ENCODE peak calls at places on chromosomes 11 and 22, in four cellular contexts. One of them, this sample, is unnamed. For H3K4me1, the result is how much of the 10 kb centered on the place peaks cover.

GRCh38 chr11:69138265-69138664 is 17.5 kb upstream of the SMIM38 start:
- DNase-seq in right atrium auricular region: no peak
- DNase-seq in MM.1S: no peak
- DNase-seq in cardiac muscle cell: peak
- DNase-seq in this sample: no peak

GRCh38 chr22:22068657-22069056 is 86.1 kb upstream of the TOP3B start:
- DNase-seq in MM.1S: no peak
- DNase-seq in right atrium auricular region: no peak
- DNase-seq in cardiac muscle cell: no peak
- DNase-seq in this sample: no peak

GRCh38 chr22:44182591-44183588 is 2.2 kb downstream of the PARVG start:
- DNase-seq in right atrium auricular region: peak
- DNase-seq in MM.1S: no peak
- DNase-seq in cardiac muscle cell: no peak
- DNase-seq in this sample: peak

GRCh38 chr22:30492144-30492543 is 13.4 kb downstream of the SEC14L4 start:
- DNase-seq in right atrium auricular region: no peak
- DNase-seq in MM.1S: no peak
- DNase-seq in cardiac muscle cell: no peak
- DNase-seq in this sample: no peak

GRCh38 chr11:73347067-73347466 is 29.1 kb upstream of the RELT start:
- DNase-seq in MM.1S: no peak
- DNase-seq in cardiac muscle cell: no peak
- DNase-seq in right atrium auricular region: no peak
- DNase-seq in this sample: no peak

GRCh38 chr22:33513388-33514336 is 406.6 kb downstream of the LARGE1 start:
- DNase-seq in right atrium auricular region: no peak
- DNase-seq in cardiac muscle cell: peak
- DNase-seq in MM.1S: no peak
- DNase-seq in this sample: no peak

GRCh38 chr11:130706572-130706971 is 209.7 kb downstream of the SNX19 start:
- DNase-seq in MM.1S: no peak
- DNase-seq in cardiac muscle cell: peak
- DNase-seq in right atrium auricular region: no peak
- DNase-seq in this sample: no peak

GRCh38 chr11:9264381-9265210 is 554 bp downstream of the DENND5A start:
- DNase-seq in MM.1S: no peak
- DNase-seq in right atrium auricular region: peak
- DNase-seq in cardiac muscle cell: peak
- DNase-seq in this sample: no peak

GRCh38 chr11:16788141-16789060 is 50.0 kb downstream of the C11orf58 start:
- DNase-seq in MM.1S: peak
- DNase-seq in right atrium auricular region: no peak
- DNase-seq in cardiac muscle cell: peak
- DNase-seq in this sample: peak

GRCh38 chr11:12556788-12557384 is 117.3 kb upstream of the TEAD1 start:
- DNase-seq in MM.1S: no peak
- DNase-seq in right atrium auricular region: peak
- DNase-seq in cardiac muscle cell: peak
- DNase-seq in this sample: no peak

GRCh38 chr22:22703715-22704114 is 59.3 kb downstream of the GGTLC2 start:
- DNase-seq in cardiac muscle cell: peak
- DNase-seq in MM.1S: no peak
- DNase-seq in right atrium auricular region: no peak
- DNase-seq in this sample: no peak

GRCh38 chr11:57154718-57155117 is 27.0 kb upstream of the LRRC55 start:
- DNase-seq in MM.1S: no peak
- DNase-seq in right atrium auricular region: no peak
- DNase-seq in cardiac muscle cell: peak
- DNase-seq in this sample: no peak

GRCh38 chr22:50520826-50521453 is 4.5 kb downstream of the SCO2 start:
- DNase-seq in MM.1S: no peak
- DNase-seq in cardiac muscle cell: no peak
- DNase-seq in right atrium auricular region: no peak
- DNase-seq in this sample: no peak

GRCh38 chr11:3106736-3107524 is 49.7 kb upstream of the CARS1 start:
- DNase-seq in right atrium auricular region: no peak
- DNase-seq in MM.1S: no peak
- DNase-seq in cardiac muscle cell: no peak
- DNase-seq in this sample: no peak

DNA sequence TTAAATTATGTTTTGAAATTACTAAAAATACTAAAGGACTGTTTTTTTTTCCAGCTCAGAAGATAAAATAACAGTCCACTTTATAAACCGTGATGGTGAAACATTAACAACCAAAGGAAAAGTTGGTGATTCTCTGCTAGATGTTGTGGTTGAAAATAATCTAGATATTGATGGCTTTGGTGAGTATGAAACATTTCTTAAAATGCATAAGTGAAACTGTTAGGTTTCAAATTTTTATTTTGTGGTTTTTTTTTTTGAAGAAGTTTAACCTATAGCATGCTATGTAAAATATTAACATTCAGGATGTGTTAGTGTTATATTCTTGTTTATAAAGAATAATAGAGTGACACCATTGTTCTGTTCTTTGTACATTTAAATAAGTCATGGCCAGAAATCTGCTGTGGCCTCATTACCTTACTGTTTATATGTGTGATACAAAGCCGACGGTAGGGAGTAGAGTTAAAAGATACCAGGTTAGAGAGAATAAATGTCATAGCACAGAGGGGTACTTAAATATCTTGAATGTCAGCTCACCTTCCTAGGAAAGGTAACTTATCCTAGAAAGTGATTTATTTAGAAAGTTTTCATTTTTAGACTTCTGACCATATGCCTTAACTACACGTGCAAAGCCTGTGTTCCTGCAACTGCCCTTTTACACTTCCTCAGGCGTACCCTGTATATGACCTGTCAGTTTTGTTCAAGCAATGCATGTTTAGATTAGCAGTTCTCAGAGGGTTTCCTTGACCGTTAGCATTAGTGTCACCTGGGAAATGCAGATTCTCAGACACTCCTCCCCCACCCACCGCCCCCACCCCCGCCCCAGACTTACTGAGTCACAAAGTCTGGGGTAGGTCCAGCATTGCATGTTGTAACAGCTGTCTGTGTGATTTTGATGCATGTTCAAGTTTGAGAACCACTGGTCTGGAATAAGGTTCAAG is 6.3 kb downstream of the FDX1 start:
- DNase-seq in cardiac muscle cell: peak
- DNase-seq in MM.1S: no peak
- DNase-seq in right atrium auricular region: no peak
- DNase-seq in this sample: no peak
- H3K27ac ChIP-seq in cardiac muscle cell: no peak
- H3K27ac ChIP-seq in MM.1S: no peak
- H3K27ac ChIP-seq in right atrium auricular region: no peak
- H3K27ac ChIP-seq in this sample: no peak

GRCh38 chr11:43547900-43548381 is 132.6 kb upstream of the HSD17B12 start:
- DNase-seq in MM.1S: no peak
- DNase-seq in right atrium auricular region: no peak
- DNase-seq in cardiac muscle cell: peak
- DNase-seq in this sample: no peak
- H3K4me3 ChIP-seq in MM.1S: no peak
- H3K4me3 ChIP-seq in right atrium auricular region: peak
- H3K4me3 ChIP-seq in cardiac muscle cell: peak
- H3K4me3 ChIP-seq in this sample: no peak

DNA sequence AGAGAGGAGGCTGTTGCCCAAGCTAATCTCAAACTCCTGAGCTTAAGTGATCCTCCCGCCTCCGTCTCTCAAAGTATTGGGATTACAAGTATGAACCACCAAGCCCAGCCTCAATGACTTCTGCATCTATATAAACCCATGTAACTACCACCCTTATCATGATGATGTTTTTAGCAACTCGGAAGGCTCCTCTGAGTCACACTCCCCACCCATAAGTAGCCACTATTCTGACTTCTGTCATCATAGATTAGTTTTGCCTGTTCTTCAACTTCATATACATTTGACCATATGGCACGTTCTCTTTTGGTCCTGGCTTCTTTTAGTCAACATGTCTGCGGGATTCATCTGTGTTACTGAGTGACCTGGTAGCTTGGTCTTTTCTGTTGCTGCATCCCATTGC is 6.4 kb upstream of the FOSL1 start:
- DNase-seq in right atrium auricular region: no peak
- DNase-seq in cardiac muscle cell: no peak
- DNase-seq in MM.1S: no peak
- DNase-seq in this sample: no peak
- H3K4me1 ChIP-seq in right atrium auricular region: under half
- H3K4me1 ChIP-seq in cardiac muscle cell: under half
- H3K4me1 ChIP-seq in MM.1S: under half
- H3K4me1 ChIP-seq in this sample: under half

GRCh38 chr11:110338684-110339083 is 42.3 kb upstream of the RDX start:
- DNase-seq in MM.1S: no peak
- DNase-seq in right atrium auricular region: no peak
- DNase-seq in cardiac muscle cell: no peak
- DNase-seq in this sample: no peak

GRCh38 chr11:110340427-110340826 is 44.0 kb upstream of the RDX start:
- DNase-seq in cardiac muscle cell: no peak
- DNase-seq in MM.1S: no peak
- DNase-seq in right atrium auricular region: peak
- DNase-seq in this sample: no peak

GRCh38 chr11:110337570-110338193 is 41.3 kb upstream of the RDX start:
- DNase-seq in cardiac muscle cell: peak
- DNase-seq in MM.1S: no peak
- DNase-seq in right atrium auricular region: peak
- DNase-seq in this sample: peak

GRCh38 chr11:110336054-110336453 is 39.6 kb upstream of the RDX start:
- DNase-seq in cardiac muscle cell: no peak
- DNase-seq in MM.1S: no peak
- DNase-seq in right atrium auricular region: no peak
- DNase-seq in this sample: no peak

GRCh38 chr11:110339456-110339855 is 43.0 kb upstream of the RDX start:
- DNase-seq in MM.1S: no peak
- DNase-seq in right atrium auricular region: no peak
- DNase-seq in cardiac muscle cell: no peak
- DNase-seq in this sample: no peak
- H3K27ac ChIP-seq in MM.1S: no peak
- H3K27ac ChIP-seq in right atrium auricular region: no peak
- H3K27ac ChIP-seq in cardiac muscle cell: peak
- H3K27ac ChIP-seq in this sample: no peak

GRCh38 chr22:48577014-48577690 is 1250.5 kb downstream of the BRD1 start:
- DNase-seq in cardiac muscle cell: no peak
- DNase-seq in right atrium auricular region: no peak
- DNase-seq in MM.1S: no peak
- DNase-seq in this sample: no peak
- H3K4me3 ChIP-seq in cardiac muscle cell: no peak
- H3K4me3 ChIP-seq in right atrium auricular region: no peak
- H3K4me3 ChIP-seq in MM.1S: no peak
- H3K4me3 ChIP-seq in this sample: no peak

DNA sequence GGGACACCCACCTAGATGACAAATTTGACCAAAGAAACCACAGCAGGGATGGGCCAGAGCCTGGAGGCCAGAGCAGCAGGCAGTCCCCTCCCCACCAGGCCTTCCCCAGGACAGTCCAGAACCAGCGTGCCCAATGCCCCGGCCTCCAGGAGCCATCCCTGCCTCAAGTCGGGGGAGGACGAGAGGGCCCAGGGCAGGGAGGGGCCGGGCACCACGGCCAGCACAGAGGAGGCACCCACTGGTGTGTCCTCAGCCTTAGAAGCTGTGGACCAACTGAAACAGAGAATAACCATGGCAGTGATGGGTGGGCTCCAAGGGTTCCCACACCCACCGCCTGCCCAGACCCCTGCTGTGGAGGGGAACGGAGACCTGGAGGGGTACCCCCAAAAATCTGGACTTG is 28.3 kb upstream of the TCF20 start:
- DNase-seq in MM.1S: no peak
- DNase-seq in right atrium auricular region: no peak
- DNase-seq in cardiac muscle cell: no peak
- DNase-seq in this sample: no peak
- H3K4me1 ChIP-seq in MM.1S: under half
- H3K4me1 ChIP-seq in right atrium auricular region: under half
- H3K4me1 ChIP-seq in cardiac muscle cell: under half
- H3K4me1 ChIP-seq in this sample: half or more

GRCh38 chr22:47398921-47399790 is 636.7 kb downstream of the TBC1D22A start:
- DNase-seq in cardiac muscle cell: no peak
- DNase-seq in right atrium auricular region: no peak
- DNase-seq in MM.1S: no peak
- DNase-seq in this sample: no peak
- H3K27ac ChIP-seq in cardiac muscle cell: no peak
- H3K27ac ChIP-seq in right atrium auricular region: no peak
- H3K27ac ChIP-seq in MM.1S: no peak
- H3K27ac ChIP-seq in this sample: no peak

DNA sequence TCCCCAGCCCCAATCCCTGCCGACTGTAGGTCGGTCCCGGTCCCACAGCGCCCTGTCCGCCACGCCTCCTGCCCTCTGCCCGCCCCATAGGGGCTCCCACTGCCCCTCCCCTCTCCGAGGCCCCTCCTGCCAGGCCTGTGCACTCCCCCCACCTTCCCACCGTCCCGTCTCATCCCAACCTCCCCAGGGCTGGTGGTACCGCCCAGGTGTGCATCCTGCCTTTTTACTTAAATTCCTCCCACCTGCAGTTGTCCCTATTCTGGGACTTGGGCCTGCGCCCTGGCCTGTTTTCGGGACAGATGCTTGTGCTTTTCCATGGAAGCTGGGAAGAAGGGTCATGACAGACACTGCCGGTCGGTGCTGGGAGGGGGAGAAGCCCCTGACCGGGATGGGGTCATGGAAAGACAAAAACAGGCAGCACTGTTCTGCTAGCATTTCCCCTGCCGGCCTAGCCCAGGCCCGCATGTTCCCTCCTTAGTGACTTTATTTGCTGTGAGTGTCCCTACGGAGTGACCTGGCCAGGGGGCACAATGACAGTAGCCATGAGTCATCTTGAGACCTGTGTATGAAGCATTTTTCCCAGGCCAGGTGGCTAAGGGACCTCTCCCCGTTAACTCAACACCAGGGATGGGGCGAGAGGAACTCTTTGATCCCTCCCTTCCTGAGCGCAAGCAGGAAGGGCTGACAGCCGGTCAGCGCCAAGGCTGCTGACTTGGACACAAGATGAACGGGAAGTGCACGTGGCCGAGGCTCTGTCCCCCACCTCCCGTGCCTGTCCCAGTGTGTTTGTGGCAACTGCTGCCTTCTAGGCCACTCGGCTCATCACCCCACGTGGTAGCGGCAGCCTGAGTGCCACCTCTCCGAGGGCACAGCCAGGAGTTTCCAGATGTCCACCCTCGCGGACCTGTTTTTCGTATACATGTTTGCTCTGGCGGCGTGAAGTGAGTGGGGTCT is 7.1 kb downstream of the TBX1 start:
- DNase-seq in right atrium auricular region: no peak
- DNase-seq in cardiac muscle cell: no peak
- DNase-seq in MM.1S: no peak
- DNase-seq in this sample: no peak
- H3K4me3 ChIP-seq in right atrium auricular region: no peak
- H3K4me3 ChIP-seq in cardiac muscle cell: no peak
- H3K4me3 ChIP-seq in MM.1S: no peak
- H3K4me3 ChIP-seq in this sample: no peak

This sample was measured in CD4-positive, CD25-positive, alpha-beta regulatory T cell.